ENCODE peak calls at places on chromosomes 1 and 21, in eight cellular contexts. One of them, this sample, is unnamed.

GRCh38 chr21:42570841-42571387 is 57.3 kb downstream of the SLC37A1 start:
- DNase-seq in ureter: peak; percentile 41
- DNase-seq in nephron progenitor cell: peak; percentile 61
- DNase-seq in NCI-H1436: no peak
- DNase-seq in activated CD4-positive, alpha-beta memory T cell treated with anti-CD3 and anti-CD28 coated beads for 36 hours: peak; percentile 4
- DNase-seq in stimulated activated CD4-positive, alpha-beta T cell treated with anti-CD3 and anti-CD28 coated beads, Interleukin-2, amount 100 ng/mL, for 24 hours: no peak
- DNase-seq in H7: peak; percentile 79
- DNase-seq in AML-193: no peak
- DNase-seq in this sample: no peak

GRCh38 chr1:216612291-216612690 is 110.9 kb downstream of the ESRRG start:
- DNase-seq in ureter: no peak
- DNase-seq in nephron progenitor cell: no peak
- DNase-seq in H7: no peak
- DNase-seq in AML-193: no peak
- DNase-seq in stimulated activated CD4-positive, alpha-beta T cell treated with anti-CD3 and anti-CD28 coated beads, Interleukin-2, amount 100 ng/mL, for 24 hours: no peak
- DNase-seq in activated CD4-positive, alpha-beta memory T cell treated with anti-CD3 and anti-CD28 coated beads for 36 hours: no peak
- DNase-seq in NCI-H1436: no peak
- DNase-seq in this sample: no peak

GRCh38 chr1:159800177-159800935 is 1.8 kb upstream of the FCRL6 start:
- DNase-seq in H7: no peak
- DNase-seq in NCI-H1436: no peak
- DNase-seq in ureter: no peak
- DNase-seq in stimulated activated CD4-positive, alpha-beta T cell treated with anti-CD3 and anti-CD28 coated beads, Interleukin-2, amount 100 ng/mL, for 24 hours: no peak
- DNase-seq in nephron progenitor cell: no peak
- DNase-seq in activated CD4-positive, alpha-beta memory T cell treated with anti-CD3 and anti-CD28 coated beads for 36 hours: peak; percentile 18
- DNase-seq in AML-193: no peak
- DNase-seq in this sample: no peak

GRCh38 chr1:94953107-94953506 is 26.2 kb upstream of the CNN3 start:
- DNase-seq in stimulated activated CD4-positive, alpha-beta T cell treated with anti-CD3 and anti-CD28 coated beads, Interleukin-2, amount 100 ng/mL, for 24 hours: no peak
- DNase-seq in nephron progenitor cell: no peak
- DNase-seq in activated CD4-positive, alpha-beta memory T cell treated with anti-CD3 and anti-CD28 coated beads for 36 hours: no peak
- DNase-seq in NCI-H1436: no peak
- DNase-seq in ureter: no peak
- DNase-seq in H7: no peak
- DNase-seq in AML-193: no peak
- DNase-seq in this sample: no peak

GRCh38 chr1:98940069-98940468 is 64.6 kb downstream of the PLPPR5 start:
- DNase-seq in NCI-H1436: no peak
- DNase-seq in H7: no peak
- DNase-seq in activated CD4-positive, alpha-beta memory T cell treated with anti-CD3 and anti-CD28 coated beads for 36 hours: no peak
- DNase-seq in stimulated activated CD4-positive, alpha-beta T cell treated with anti-CD3 and anti-CD28 coated beads, Interleukin-2, amount 100 ng/mL, for 24 hours: no peak
- DNase-seq in ureter: no peak
- DNase-seq in nephron progenitor cell: no peak
- DNase-seq in AML-193: no peak
- DNase-seq in this sample: no peak

GRCh38 chr1:28021064-28021463 is 61.3 kb downstream of the XKR8 start:
- DNase-seq in nephron progenitor cell: no peak
- DNase-seq in NCI-H1436: no peak
- DNase-seq in AML-193: no peak
- DNase-seq in ureter: no peak
- DNase-seq in H7: no peak
- DNase-seq in activated CD4-positive, alpha-beta memory T cell treated with anti-CD3 and anti-CD28 coated beads for 36 hours: no peak
- DNase-seq in stimulated activated CD4-positive, alpha-beta T cell treated with anti-CD3 and anti-CD28 coated beads, Interleukin-2, amount 100 ng/mL, for 24 hours: no peak
- DNase-seq in this sample: no peak

GRCh38 chr1:29974345-29974744 is 738.0 kb downstream of the PTPRU start:
- DNase-seq in nephron progenitor cell: no peak
- DNase-seq in NCI-H1436: no peak
- DNase-seq in activated CD4-positive, alpha-beta memory T cell treated with anti-CD3 and anti-CD28 coated beads for 36 hours: no peak
- DNase-seq in stimulated activated CD4-positive, alpha-beta T cell treated with anti-CD3 and anti-CD28 coated beads, Interleukin-2, amount 100 ng/mL, for 24 hours: no peak
- DNase-seq in H7: peak; percentile 71
- DNase-seq in ureter: no peak
- DNase-seq in AML-193: no peak
- DNase-seq in this sample: peak; percentile 97

GRCh38 chr1:107135466-107135865 is 5.4 kb upstream of the NTNG1 start:
- DNase-seq in NCI-H1436: no peak
- DNase-seq in AML-193: peak; percentile 17
- DNase-seq in H7: peak; percentile 20
- DNase-seq in nephron progenitor cell: peak; percentile 83
- DNase-seq in activated CD4-positive, alpha-beta memory T cell treated with anti-CD3 and anti-CD28 coated beads for 36 hours: peak; percentile 27
- DNase-seq in stimulated activated CD4-positive, alpha-beta T cell treated with anti-CD3 and anti-CD28 coated beads, Interleukin-2, amount 100 ng/mL, for 24 hours: peak; percentile 21
- DNase-seq in ureter: no peak
- DNase-seq in this sample: peak; percentile 9

GRCh38 chr1:36300526-36300925 is 5.6 kb upstream of the SH3D21 start:
- DNase-seq in H7: no peak
- DNase-seq in nephron progenitor cell: no peak
- DNase-seq in activated CD4-positive, alpha-beta memory T cell treated with anti-CD3 and anti-CD28 coated beads for 36 hours: peak; percentile 44
- DNase-seq in stimulated activated CD4-positive, alpha-beta T cell treated with anti-CD3 and anti-CD28 coated beads, Interleukin-2, amount 100 ng/mL, for 24 hours: no peak
- DNase-seq in ureter: no peak
- DNase-seq in AML-193: no peak
- DNase-seq in NCI-H1436: no peak
- DNase-seq in this sample: peak; percentile 38

GRCh38 chr1:40703316-40703715 is 11.8 kb downstream of the NFYC start:
- DNase-seq in stimulated activated CD4-positive, alpha-beta T cell treated with anti-CD3 and anti-CD28 coated beads, Interleukin-2, amount 100 ng/mL, for 24 hours: no peak
- DNase-seq in NCI-H1436: no peak
- DNase-seq in H7: no peak
- DNase-seq in activated CD4-positive, alpha-beta memory T cell treated with anti-CD3 and anti-CD28 coated beads for 36 hours: no peak
- DNase-seq in ureter: no peak
- DNase-seq in nephron progenitor cell: no peak
- DNase-seq in AML-193: peak; percentile 24
- DNase-seq in this sample: peak; percentile 82

GRCh38 chr1:160076295-160076694 is 5.0 kb upstream of the KCNJ9 start:
- DNase-seq in AML-193: no peak
- DNase-seq in stimulated activated CD4-positive, alpha-beta T cell treated with anti-CD3 and anti-CD28 coated beads, Interleukin-2, amount 100 ng/mL, for 24 hours: no peak
- DNase-seq in activated CD4-positive, alpha-beta memory T cell treated with anti-CD3 and anti-CD28 coated beads for 36 hours: no peak
- DNase-seq in ureter: no peak
- DNase-seq in nephron progenitor cell: no peak
- DNase-seq in H7: no peak
- DNase-seq in NCI-H1436: no peak
- DNase-seq in this sample: peak; percentile 55

GRCh38 chr1:237879195-237879594 is 11.5 kb downstream of the ZP4 start:
- DNase-seq in AML-193: no peak
- DNase-seq in ureter: no peak
- DNase-seq in activated CD4-positive, alpha-beta memory T cell treated with anti-CD3 and anti-CD28 coated beads for 36 hours: no peak
- DNase-seq in nephron progenitor cell: no peak
- DNase-seq in H7: no peak
- DNase-seq in NCI-H1436: no peak
- DNase-seq in stimulated activated CD4-positive, alpha-beta T cell treated with anti-CD3 and anti-CD28 coated beads, Interleukin-2, amount 100 ng/mL, for 24 hours: no peak
- DNase-seq in this sample: peak; percentile 80

GRCh38 chr1:201885531-201886075 is 3.1 kb upstream of the SHISA4 start:
- DNase-seq in nephron progenitor cell: no peak
- DNase-seq in ureter: no peak
- DNase-seq in H7: peak; percentile 57
- DNase-seq in activated CD4-positive, alpha-beta memory T cell treated with anti-CD3 and anti-CD28 coated beads for 36 hours: no peak
- DNase-seq in stimulated activated CD4-positive, alpha-beta T cell treated with anti-CD3 and anti-CD28 coated beads, Interleukin-2, amount 100 ng/mL, for 24 hours: no peak
- DNase-seq in AML-193: no peak
- DNase-seq in NCI-H1436: no peak
- DNase-seq in this sample: peak; percentile 30

GRCh38 chr21:46100426-46100825 is 2.5 kb downstream of the COL6A2 start:
- DNase-seq in NCI-H1436: no peak
- DNase-seq in stimulated activated CD4-positive, alpha-beta T cell treated with anti-CD3 and anti-CD28 coated beads, Interleukin-2, amount 100 ng/mL, for 24 hours: no peak
- DNase-seq in AML-193: no peak
- DNase-seq in ureter: no peak
- DNase-seq in nephron progenitor cell: no peak
- DNase-seq in H7: no peak
- DNase-seq in activated CD4-positive, alpha-beta memory T cell treated with anti-CD3 and anti-CD28 coated beads for 36 hours: no peak
- DNase-seq in this sample: no peak

GRCh38 chr1:223531742-223532341 is 133.7 kb downstream of the CAPN8 start:
- DNase-seq in activated CD4-positive, alpha-beta memory T cell treated with anti-CD3 and anti-CD28 coated beads for 36 hours: peak; percentile 76
- DNase-seq in stimulated activated CD4-positive, alpha-beta T cell treated with anti-CD3 and anti-CD28 coated beads, Interleukin-2, amount 100 ng/mL, for 24 hours: peak; percentile 70
- DNase-seq in NCI-H1436: peak; percentile 77
- DNase-seq in AML-193: peak; percentile 33
- DNase-seq in nephron progenitor cell: peak; percentile 73
- DNase-seq in ureter: peak; percentile 53
- DNase-seq in H7: peak; percentile 74
- DNase-seq in this sample: peak; percentile 46

GRCh38 chr1:28815533-28815932 is 3.6 kb downstream of the OPRD1 start:
- DNase-seq in NCI-H1436: no peak
- DNase-seq in H7: peak; percentile 53
- DNase-seq in ureter: no peak
- DNase-seq in AML-193: no peak
- DNase-seq in stimulated activated CD4-positive, alpha-beta T cell treated with anti-CD3 and anti-CD28 coated beads, Interleukin-2, amount 100 ng/mL, for 24 hours: no peak
- DNase-seq in nephron progenitor cell: no peak
- DNase-seq in activated CD4-positive, alpha-beta memory T cell treated with anti-CD3 and anti-CD28 coated beads for 36 hours: no peak
- DNase-seq in this sample: no peak

GRCh38 chr1:202210370-202210769 is 16.8 kb downstream of the LGR6 start:
- DNase-seq in stimulated activated CD4-positive, alpha-beta T cell treated with anti-CD3 and anti-CD28 coated beads, Interleukin-2, amount 100 ng/mL, for 24 hours: no peak
- DNase-seq in H7: peak; percentile 73
- DNase-seq in activated CD4-positive, alpha-beta memory T cell treated with anti-CD3 and anti-CD28 coated beads for 36 hours: no peak
- DNase-seq in nephron progenitor cell: no peak
- DNase-seq in ureter: no peak
- DNase-seq in AML-193: no peak
- DNase-seq in NCI-H1436: peak; percentile 65
- DNase-seq in this sample: no peak

GRCh38 chr1:228782662-228783414 is 47.6 kb downstream of the RHOU start:
- DNase-seq in activated CD4-positive, alpha-beta memory T cell treated with anti-CD3 and anti-CD28 coated beads for 36 hours: no peak
- DNase-seq in H7: no peak
- DNase-seq in nephron progenitor cell: no peak
- DNase-seq in AML-193: no peak
- DNase-seq in stimulated activated CD4-positive, alpha-beta T cell treated with anti-CD3 and anti-CD28 coated beads, Interleukin-2, amount 100 ng/mL, for 24 hours: no peak
- DNase-seq in ureter: no peak
- DNase-seq in NCI-H1436: no peak
- DNase-seq in this sample: no peak

GRCh38 chr1:20370628-20371200 is 80.0 kb downstream of the VWA5B1 start:
- DNase-seq in ureter: no peak
- DNase-seq in H7: no peak
- DNase-seq in AML-193: no peak
- DNase-seq in nephron progenitor cell: no peak
- DNase-seq in NCI-H1436: peak; percentile 67
- DNase-seq in activated CD4-positive, alpha-beta memory T cell treated with anti-CD3 and anti-CD28 coated beads for 36 hours: no peak
- DNase-seq in stimulated activated CD4-positive, alpha-beta T cell treated with anti-CD3 and anti-CD28 coated beads, Interleukin-2, amount 100 ng/mL, for 24 hours: no peak
- DNase-seq in this sample: no peak

GRCh38 chr1:201475121-201475520 is 6.1 kb upstream of the PHLDA3 start:
- DNase-seq in AML-193: no peak
- DNase-seq in nephron progenitor cell: no peak
- DNase-seq in H7: no peak
- DNase-seq in activated CD4-positive, alpha-beta memory T cell treated with anti-CD3 and anti-CD28 coated beads for 36 hours: no peak
- DNase-seq in stimulated activated CD4-positive, alpha-beta T cell treated with anti-CD3 and anti-CD28 coated beads, Interleukin-2, amount 100 ng/mL, for 24 hours: no peak
- DNase-seq in ureter: no peak
- DNase-seq in NCI-H1436: no peak
- DNase-seq in this sample: no peak

GRCh38 chr1:219444469-219444868 is 168.4 kb downstream of the ZC3H11B start:
- DNase-seq in H7: no peak
- DNase-seq in stimulated activated CD4-positive, alpha-beta T cell treated with anti-CD3 and anti-CD28 coated beads, Interleukin-2, amount 100 ng/mL, for 24 hours: no peak
- DNase-seq in ureter: no peak
- DNase-seq in nephron progenitor cell: no peak
- DNase-seq in NCI-H1436: no peak
- DNase-seq in AML-193: no peak
- DNase-seq in activated CD4-positive, alpha-beta memory T cell treated with anti-CD3 and anti-CD28 coated beads for 36 hours: no peak
- DNase-seq in this sample: no peak

GRCh38 chr1:30085814-30086770 is 637.3 kb downstream of the MATN1 start:
- DNase-seq in activated CD4-positive, alpha-beta memory T cell treated with anti-CD3 and anti-CD28 coated beads for 36 hours: peak; percentile 41
- DNase-seq in H7: peak; percentile 97
- DNase-seq in AML-193: no peak
- DNase-seq in NCI-H1436: peak; percentile 89
- DNase-seq in ureter: no peak
- DNase-seq in stimulated activated CD4-positive, alpha-beta T cell treated with anti-CD3 and anti-CD28 coated beads, Interleukin-2, amount 100 ng/mL, for 24 hours: peak; percentile 62
- DNase-seq in nephron progenitor cell: peak; percentile 97
- DNase-seq in this sample: no peak